ENCODE peak calls at places on chromosomes 6 and 20, in nine cellular contexts. Z is mucosa of gallbladder; H is fibroblast of the conjunctiva; V is T-helper 1 cell; E is AG04449; W is activated T-cell treated with anti-CD3 and anti-CD28 coated beads for 4 hours; K is NCI-H748 treated with DMSO at 0.1 percent for 48 hours; L is foreskin fibroblast; P is activated CD4-positive, alpha-beta T cell treated with anti-CD3 and anti-CD28 coated beads for 36 hours. R is an unnamed sample.

GRCh38 chr20:39038047-39038446 is 75.9 kb downstream of the DHX35 start:
- DNase-seq in Z (no peak), H (no peak), V (no peak), E (no peak), W (no peak), K (no peak), L (no peak), P (no peak), R (no peak)

GRCh38 chr6:137754366-137754765 is 112.7 kb upstream of the TNFAIP3 start:
- DNase-seq in Z (no peak), H (no peak), V (no peak), E (no peak), W (no peak), K (no peak), L (no peak), P (no peak), R (no peak)

GRCh38 chr6:101614774-101615173 is 221.3 kb downstream of the GRIK2 start:
- DNase-seq in Z (no peak), H (no peak), V (no peak), E (no peak), W (no peak), K (no peak), L (peak), P (no peak), R (no peak)

GRCh38 chr6:159686697-159687096 is 6.3 kb downstream of the SOD2 start:
- DNase-seq in Z (no peak), H (no peak), V (no peak), E (no peak), W (no peak), K (no peak), L (no peak), P (no peak), R (no peak)

GRCh38 chr20:17628101-17628841 is 53.8 kb downstream of the RRBP1 start:
- DNase-seq in Z (no peak), H (no peak), V (no peak), E (no peak), W (no peak), K (no peak), L (no peak), P (no peak), R (no peak)

GRCh38 chr6:134651519-134651918 is 298.4 kb downstream of the ALDH8A1 start:
- DNase-seq in Z (no peak), H (no peak), V (no peak), E (no peak), W (no peak), K (no peak), L (no peak), P (no peak), R (no peak)

GRCh38 chr6:149061933-149062332 is 255.6 kb upstream of the TAB2 start:
- DNase-seq in Z (no peak), H (no peak), V (no peak), E (no peak), W (no peak), K (no peak), L (no peak), P (no peak), R (no peak)

GRCh38 chr6:130381459-130382380 is 15.9 kb downstream of the TMEM200A start:
- DNase-seq in Z (no peak), H (no peak), V (peak), E (no peak), W (no peak), K (no peak), L (no peak), P (peak), R (no peak)

GRCh38 chr20:48584391-48585249 is 243.2 kb downstream of the PREX1 start:
- DNase-seq in Z (peak), H (no peak), V (no peak), E (no peak), W (no peak), K (peak), L (no peak), P (no peak), R (no peak)

GRCh38 chr6:42140756-42141602 is 1.4 kb downstream of the C6orf132 start:
- DNase-seq in Z (no peak), H (no peak), V (no peak), E (no peak), W (no peak), K (no peak), L (no peak), P (no peak), R (no peak)

GRCh38 chr20:33843854-33844253 is 32.7 kb downstream of the CHMP4B start:
- DNase-seq in Z (no peak), H (no peak), V (no peak), E (no peak), W (no peak), K (no peak), L (no peak), P (peak), R (no peak)

GRCh38 chr20:36728986-36729385 is 16.9 kb downstream of the NDRG3 start:
- DNase-seq in Z (no peak), H (no peak), V (no peak), E (no peak), W (no peak), K (no peak), L (no peak), P (peak), R (no peak)

GRCh38 chr20:59835057-59835447 is 98.4 kb downstream of the SYCP2 start:
- DNase-seq in Z (no peak), H (no peak), V (no peak), E (no peak), W (no peak), K (peak), L (peak), P (no peak), R (no peak)

GRCh38 chr6:138287144-138287955 is 69.1 kb upstream of the PBOV1 start:
- DNase-seq in Z (peak), H (no peak), V (peak), E (no peak), W (peak), K (peak), L (no peak), P (peak), R (peak)

GRCh38 chr6:46014511-46015118 is 1.0 kb downstream of the CLIC5 start:
- DNase-seq in Z (peak), H (no peak), V (peak), E (no peak), W (no peak), K (no peak), L (no peak), P (peak), R (no peak)

GRCh38 chr20:62921119-62921687 is 5.1 kb downstream of the DIDO1 start:
- DNase-seq in Z (peak), H (no peak), V (peak), E (no peak), W (peak), K (peak), L (no peak), P (peak), R (no peak)

GRCh38 chr6:33762713-33763112 is 16.0 kb upstream of the IP6K3 start:
- DNase-seq in Z (no peak), H (no peak), V (no peak), E (no peak), W (no peak), K (no peak), L (no peak), P (no peak), R (no peak)

GRCh38 chr6:112203577-112204349 is 50.6 kb downstream of the LAMA4 start:
- DNase-seq in Z (no peak), H (peak), V (no peak), E (no peak), W (no peak), K (no peak), L (peak), P (no peak), R (no peak)

GRCh38 chr6:141848029-141848890 is 284.5 kb upstream of the GJE1 start:
- DNase-seq in Z (no peak), H (no peak), V (no peak), E (no peak), W (no peak), K (no peak), L (no peak), P (peak), R (peak)

GRCh38 chr6:35092362-35093117 is 48.6 kb downstream of the TCP11 start:
- DNase-seq in Z (no peak), H (peak), V (no peak), E (peak), W (no peak), K (no peak), L (peak), P (no peak), R (no peak)

GRCh38 chr6:7434672-7435071 is 45.1 kb downstream of the RIOK1 start:
- DNase-seq in Z (no peak), H (no peak), V (no peak), E (no peak), W (no peak), K (no peak), L (no peak), P (no peak), R (no peak)

GRCh38 chr6:91020741-91021140 is 433.9 kb upstream of the MAP3K7 start:
- DNase-seq in Z (no peak), H (no peak), V (no peak), E (no peak), W (no peak), K (no peak), L (no peak), P (no peak), R (no peak)

GRCh38 chr6:132763269-132763668 is 5.6 kb upstream of the VNN2 start:
- DNase-seq in Z (no peak), H (no peak), V (peak), E (no peak), W (peak), K (no peak), L (no peak), P (peak), R (peak)

GRCh38 chr6:88360203-88360797 is 194.2 kb upstream of the CNR1 start:
- DNase-seq in Z (no peak), H (peak), V (no peak), E (no peak), W (no peak), K (no peak), L (peak), P (no peak), R (no peak)

GRCh38 chr20:32179934-32180333 is 27.6 kb downstream of the PLAGL2 start:
- DNase-seq in Z (no peak), H (no peak), V (no peak), E (no peak), W (no peak), K (no peak), L (no peak), P (no peak), R (no peak)

GRCh38 chr6:33091957-33092356 is 16.2 kb downstream of the HLA-DPB1 start:
- DNase-seq in Z (no peak), H (no peak), V (peak), E (no peak), W (peak), K (no peak), L (no peak), P (peak), R (peak)

GRCh38 chr6:160010067-160010466 is 41.2 kb downstream of the IGF2R start:
- DNase-seq in Z (no peak), H (peak), V (no peak), E (peak), W (no peak), K (no peak), L (peak), P (no peak), R (no peak)

GRCh38 chr6:16762547-16763477 is 1.6 kb upstream of the ATXN1 start:
- DNase-seq in Z (peak), H (peak), V (peak), E (peak), W (peak), K (peak), L (peak), P (peak), R (no peak)